ENCODE peak calls at places on chromosomes 16 and 17, in nine cellular contexts. O is B cell; J is activated CD4-positive, alpha-beta T cell treated with anti-CD3 and anti-CD28 coated beads, Interleukin-2, amount 50 U/mL, for 48 hours; D is astrocyte of the cerebellum; V is amniotic stem cell; G is activated T-cell treated with anti-CD3 and anti-CD28 coated beads for 1 hour; X is mucosa of descending colon; E is cerebellar cortex; Y is LoVo. P is an unnamed sample.

GRCh38 chr16:11372924-11373306 is 27.7 kb downstream of the RMI2 start:
- DNase-seq in O (no peak), J (no peak), D (no peak), V (no peak), G (no peak), X (no peak), E (no peak), Y (no peak), P (no peak)

GRCh38 chr16:17835118-17835949 is 364.6 kb upstream of the XYLT1 start:
- DNase-seq in O (no peak), J (no peak), D (no peak), V (no peak), G (no peak), X (no peak), E (no peak), Y (no peak), P (no peak)

GRCh38 chr16:85330694-85331188 is 218.5 kb upstream of the CIBAR2 start:
- DNase-seq in O (peak), J (no peak), D (peak), V (peak), G (no peak), X (no peak), E (peak), Y (peak), P (peak)

GRCh38 chr16:80580109-80580832 is 39.5 kb downstream of the DYNLRB2 start:
- DNase-seq in O (peak), J (peak), D (peak), V (no peak), G (peak), X (peak), E (no peak), Y (no peak), P (no peak)

GRCh38 chr17:49365667-49366066 is 3.6 kb upstream of the ZNF652 start:
- DNase-seq in O (no peak), J (no peak), D (no peak), V (no peak), G (no peak), X (no peak), E (peak), Y (no peak), P (peak)

GRCh38 chr17:72222571-72222970 is 101.8 kb downstream of the SOX9 start:
- DNase-seq in O (no peak), J (no peak), D (no peak), V (no peak), G (no peak), X (peak), E (no peak), Y (no peak), P (no peak)

GRCh38 chr17:17859909-17860760 is 23.3 kb upstream of the SREBF1 start:
- DNase-seq in O (peak), J (peak), D (peak), V (no peak), G (peak), X (peak), E (peak), Y (peak), P (peak)

GRCh38 chr17:55735784-55736405 is 13.2 kb upstream of the TMEM100 start:
- DNase-seq in O (no peak), J (no peak), D (no peak), V (peak), G (peak), X (peak), E (peak), Y (peak), P (peak)

GRCh38 chr17:56099649-56100048 is 53.6 kb upstream of the ANKFN1 start:
- DNase-seq in O (no peak), J (no peak), D (no peak), V (no peak), G (no peak), X (no peak), E (no peak), Y (no peak), P (no peak)

GRCh38 chr17:42494673-42495072 is 36.0 kb downstream of the ATP6V0A1 start:
- DNase-seq in O (no peak), J (no peak), D (no peak), V (no peak), G (no peak), X (no peak), E (no peak), Y (no peak), P (no peak)

GRCh38 chr17:60039096-60039495 is 39.6 kb downstream of the HEATR6 start:
- DNase-seq in O (no peak), J (no peak), D (no peak), V (no peak), G (no peak), X (no peak), E (no peak), Y (no peak), P (no peak)

GRCh38 chr16:3004319-3004718 is 8.4 kb upstream of the CLDN9 start:
- DNase-seq in O (no peak), J (no peak), D (no peak), V (no peak), G (no peak), X (no peak), E (no peak), Y (no peak), P (no peak)

GRCh38 chr17:40547785-40548478 is 17.3 kb downstream of the CCR7 start:
- DNase-seq in O (no peak), J (no peak), D (no peak), V (no peak), G (no peak), X (no peak), E (no peak), Y (no peak), P (no peak)

GRCh38 chr17:83084214-83084613 is 4.8 kb downstream of the METRNL start:
- DNase-seq in O (no peak), J (no peak), D (no peak), V (no peak), G (no peak), X (no peak), E (no peak), Y (no peak), P (no peak)

P was measured in OCI-LY7.